ENCODE peak calls at places on chromosomes 7 and 10, in six cellular contexts. One of them, this sample, is unnamed.

GRCh38 chr7:32948202-32948601 is 9.0 kb upstream of the FKBP9 start:
- DNase-seq in HL-60: no peak
- DNase-seq in adrenal gland: no peak
- DNase-seq in foreskin fibroblast: no peak
- DNase-seq in OCI-LY7: peak
- DNase-seq in Peyer's patch: no peak
- DNase-seq in this sample: no peak

GRCh38 chr10:10927608-10928007 is 90.1 kb upstream of the CELF2 start:
- DNase-seq in HL-60: no peak
- DNase-seq in adrenal gland: no peak
- DNase-seq in foreskin fibroblast: no peak
- DNase-seq in OCI-LY7: no peak
- DNase-seq in Peyer's patch: no peak
- DNase-seq in this sample: no peak

GRCh38 chr10:120041807-120042545 is 149.4 kb downstream of the SEC23IP start:
- DNase-seq in HL-60: no peak
- DNase-seq in adrenal gland: no peak
- DNase-seq in foreskin fibroblast: no peak
- DNase-seq in OCI-LY7: no peak
- DNase-seq in Peyer's patch: no peak
- DNase-seq in this sample: no peak

GRCh38 chr7:128833148-128833938 is 3.1 kb downstream of the FLNC start:
- DNase-seq in HL-60: peak
- DNase-seq in adrenal gland: no peak
- DNase-seq in foreskin fibroblast: peak
- DNase-seq in OCI-LY7: no peak
- DNase-seq in Peyer's patch: no peak
- DNase-seq in this sample: peak

GRCh38 chr7:67947191-67947590 is 950.6 kb downstream of the TYW1 start:
- DNase-seq in HL-60: no peak
- DNase-seq in adrenal gland: no peak
- DNase-seq in foreskin fibroblast: no peak
- DNase-seq in OCI-LY7: no peak
- DNase-seq in Peyer's patch: no peak
- DNase-seq in this sample: no peak

GRCh38 chr7:98534493-98534892 is 82.6 kb upstream of the NPTX2 start:
- DNase-seq in HL-60: no peak
- DNase-seq in adrenal gland: no peak
- DNase-seq in foreskin fibroblast: no peak
- DNase-seq in OCI-LY7: no peak
- DNase-seq in Peyer's patch: no peak
- DNase-seq in this sample: no peak

GRCh38 chr7:8436965-8437364 is 3.6 kb downstream of the NXPH1 start:
- DNase-seq in HL-60: peak
- DNase-seq in adrenal gland: peak
- DNase-seq in foreskin fibroblast: peak
- DNase-seq in OCI-LY7: peak
- DNase-seq in Peyer's patch: peak
- DNase-seq in this sample: no peak

GRCh38 chr7:19991936-19992335 is 218.5 kb upstream of the TMEM196 start:
- DNase-seq in HL-60: no peak
- DNase-seq in adrenal gland: no peak
- DNase-seq in foreskin fibroblast: no peak
- DNase-seq in OCI-LY7: no peak
- DNase-seq in Peyer's patch: no peak
- DNase-seq in this sample: no peak

GRCh38 chr7:76302299-76303056 is at the start of gene HSPB1:
- DNase-seq in HL-60: peak
- DNase-seq in adrenal gland: peak
- DNase-seq in foreskin fibroblast: peak
- DNase-seq in OCI-LY7: peak
- DNase-seq in Peyer's patch: peak
- DNase-seq in this sample: peak

GRCh38 chr7:43847496-43847895 is 21.8 kb downstream of the MRPS24 start:
- DNase-seq in HL-60: no peak
- DNase-seq in adrenal gland: no peak
- DNase-seq in foreskin fibroblast: no peak
- DNase-seq in OCI-LY7: no peak
- DNase-seq in Peyer's patch: no peak
- DNase-seq in this sample: no peak

GRCh38 chr7:41232086-41232485 is 470.8 kb downstream of the INHBA start:
- DNase-seq in HL-60: no peak
- DNase-seq in adrenal gland: no peak
- DNase-seq in foreskin fibroblast: peak
- DNase-seq in OCI-LY7: no peak
- DNase-seq in Peyer's patch: no peak
- DNase-seq in this sample: peak

GRCh38 chr7:18671176-18671575 is 175.6 kb downstream of the HDAC9 start:
- DNase-seq in HL-60: no peak
- DNase-seq in adrenal gland: no peak
- DNase-seq in foreskin fibroblast: no peak
- DNase-seq in OCI-LY7: peak
- DNase-seq in Peyer's patch: no peak
- DNase-seq in this sample: no peak

GRCh38 chr7:30159698-30160143 is 24.9 kb downstream of the MTURN start:
- DNase-seq in HL-60: peak
- DNase-seq in adrenal gland: peak
- DNase-seq in foreskin fibroblast: peak
- DNase-seq in OCI-LY7: peak
- DNase-seq in Peyer's patch: no peak
- DNase-seq in this sample: no peak

GRCh38 chr7:76051840-76052239 is 3.9 kb downstream of the MDH2 start:
- DNase-seq in HL-60: no peak
- DNase-seq in adrenal gland: no peak
- DNase-seq in foreskin fibroblast: no peak
- DNase-seq in OCI-LY7: no peak
- DNase-seq in Peyer's patch: no peak
- DNase-seq in this sample: no peak

GRCh38 chr10:47449102-47449978 is 34.6 kb downstream of the ANXA8 start:
- DNase-seq in HL-60: peak
- DNase-seq in adrenal gland: no peak
- DNase-seq in foreskin fibroblast: no peak
- DNase-seq in OCI-LY7: peak
- DNase-seq in Peyer's patch: no peak
- DNase-seq in this sample: no peak

GRCh38 chr10:104123397-104123796 is 1.4 kb downstream of the SFR1 start:
- DNase-seq in HL-60: no peak
- DNase-seq in adrenal gland: no peak
- DNase-seq in foreskin fibroblast: peak
- DNase-seq in OCI-LY7: peak
- DNase-seq in Peyer's patch: no peak
- DNase-seq in this sample: peak

GRCh38 chr10:104521901-104522827 is 118.9 kb upstream of the SORCS3 start:
- DNase-seq in HL-60: no peak
- DNase-seq in adrenal gland: peak
- DNase-seq in foreskin fibroblast: no peak
- DNase-seq in OCI-LY7: no peak
- DNase-seq in Peyer's patch: no peak
- DNase-seq in this sample: no peak

GRCh38 chr10:119737827-119738226 is 12.0 kb downstream of the INPP5F start:
- DNase-seq in HL-60: no peak
- DNase-seq in adrenal gland: peak
- DNase-seq in foreskin fibroblast: peak
- DNase-seq in OCI-LY7: no peak
- DNase-seq in Peyer's patch: peak
- DNase-seq in this sample: peak

GRCh38 chr7:159039716-159040115 is 105.0 kb downstream of the VIPR2 start:
- DNase-seq in HL-60: no peak
- DNase-seq in adrenal gland: no peak
- DNase-seq in foreskin fibroblast: no peak
- DNase-seq in OCI-LY7: no peak
- DNase-seq in Peyer's patch: no peak
- DNase-seq in this sample: no peak

GRCh38 chr10:44960098-44960480 is 487 bp downstream of the RASSF4 start:
- DNase-seq in HL-60: no peak
- DNase-seq in adrenal gland: no peak
- DNase-seq in foreskin fibroblast: no peak
- DNase-seq in OCI-LY7: no peak
- DNase-seq in Peyer's patch: no peak
- DNase-seq in this sample: no peak

GRCh38 chr7:96303686-96304443 is 18.0 kb downstream of the SLC25A13 start:
- DNase-seq in HL-60: no peak
- DNase-seq in adrenal gland: no peak
- DNase-seq in foreskin fibroblast: peak
- DNase-seq in OCI-LY7: no peak
- DNase-seq in Peyer's patch: no peak
- DNase-seq in this sample: peak

GRCh38 chr10:99551158-99551557 is 18.4 kb downstream of the NKX2-3 start:
- DNase-seq in HL-60: no peak
- DNase-seq in adrenal gland: peak
- DNase-seq in foreskin fibroblast: peak
- DNase-seq in OCI-LY7: no peak
- DNase-seq in Peyer's patch: peak
- DNase-seq in this sample: no peak

GRCh38 chr7:84389242-84389641 is 194.7 kb upstream of the SEMA3A start:
- DNase-seq in HL-60: no peak
- DNase-seq in adrenal gland: no peak
- DNase-seq in foreskin fibroblast: no peak
- DNase-seq in OCI-LY7: peak
- DNase-seq in Peyer's patch: no peak
- DNase-seq in this sample: no peak

GRCh38 chr10:119538632-119539358 is 3.7 kb downstream of the RGS10 start:
- DNase-seq in HL-60: no peak
- DNase-seq in adrenal gland: no peak
- DNase-seq in foreskin fibroblast: no peak
- DNase-seq in OCI-LY7: peak
- DNase-seq in Peyer's patch: peak
- DNase-seq in this sample: no peak

GRCh38 chr10:104331208-104331838 is 6.9 kb downstream of the ITPRIP start:
- DNase-seq in HL-60: no peak
- DNase-seq in adrenal gland: no peak
- DNase-seq in foreskin fibroblast: peak
- DNase-seq in OCI-LY7: no peak
- DNase-seq in Peyer's patch: peak
- DNase-seq in this sample: peak

GRCh38 chr10:117552156-117552620 is 9.6 kb downstream of the EMX2 start:
- DNase-seq in HL-60: no peak
- DNase-seq in adrenal gland: no peak
- DNase-seq in foreskin fibroblast: peak
- DNase-seq in OCI-LY7: no peak
- DNase-seq in Peyer's patch: no peak
- DNase-seq in this sample: no peak
- H3K4me3 ChIP-seq in HL-60: no peak
- H3K4me3 ChIP-seq in adrenal gland: no peak
- H3K4me3 ChIP-seq in foreskin fibroblast: no peak
- H3K4me3 ChIP-seq in OCI-LY7: no peak
- H3K4me3 ChIP-seq in Peyer's patch: no peak
- H3K4me3 ChIP-seq in this sample: no peak

GRCh38 chr10:77501846-77502251 is 135.8 kb downstream of the KCNMA1 start:
- DNase-seq in HL-60: no peak
- DNase-seq in adrenal gland: no peak
- DNase-seq in foreskin fibroblast: no peak
- DNase-seq in OCI-LY7: no peak
- DNase-seq in Peyer's patch: no peak
- DNase-seq in this sample: no peak
- TF ChIP-seq CTCF in HL-60: no peak
- TF ChIP-seq CTCF in adrenal gland: no peak
- TF ChIP-seq CTCF in foreskin fibroblast: no peak
- TF ChIP-seq CTCF in OCI-LY7: no peak
- TF ChIP-seq CTCF in Peyer's patch: no peak
- TF ChIP-seq CTCF in this sample: no peak

DNA sequence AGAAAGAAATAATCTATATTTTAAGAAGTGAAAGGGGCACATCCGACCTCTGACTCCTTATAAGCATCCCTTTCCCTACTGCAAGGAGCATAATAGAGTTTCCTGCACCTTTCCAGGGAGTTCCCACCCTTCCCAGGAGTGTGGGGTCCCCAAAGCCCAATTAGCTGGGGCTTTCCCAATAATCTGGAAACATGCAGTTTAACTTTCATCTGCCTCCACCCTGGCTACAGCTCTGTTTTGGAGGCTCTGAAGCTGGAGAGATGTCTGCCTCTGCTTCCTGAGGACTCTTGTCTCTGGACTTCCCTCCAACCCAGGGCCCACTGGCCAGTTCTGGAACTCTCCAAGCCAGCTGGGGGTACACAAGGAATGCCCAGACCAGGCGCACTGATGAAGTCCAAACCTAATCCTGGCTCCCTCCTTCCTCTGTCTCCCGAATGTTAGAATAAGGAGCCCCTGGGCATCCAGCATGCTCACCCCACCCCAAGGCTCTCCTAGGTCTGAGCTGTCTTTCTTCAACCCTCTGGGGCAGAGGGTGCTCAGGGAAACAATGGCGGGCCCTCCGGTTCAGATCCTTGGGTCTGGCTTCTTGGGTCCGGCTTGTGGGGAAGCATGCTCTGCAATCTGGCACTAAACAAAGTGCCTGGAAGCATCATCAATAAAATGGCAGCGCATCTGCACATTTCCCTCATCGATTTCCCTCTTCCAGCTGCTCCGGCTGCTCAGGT is 13.4 kb downstream of the HOXA4 start:
- DNase-seq in HL-60: no peak
- DNase-seq in adrenal gland: no peak
- DNase-seq in foreskin fibroblast: no peak
- DNase-seq in OCI-LY7: no peak
- DNase-seq in Peyer's patch: no peak
- DNase-seq in this sample: peak
- H3K4me3 ChIP-seq in HL-60: no peak
- H3K4me3 ChIP-seq in adrenal gland: peak
- H3K4me3 ChIP-seq in foreskin fibroblast: no peak
- H3K4me3 ChIP-seq in OCI-LY7: no peak
- H3K4me3 ChIP-seq in Peyer's patch: peak
- H3K4me3 ChIP-seq in this sample: peak

GRCh38 chr10:14548474-14548873 is 217.8 kb upstream of the FRMD4A start:
- DNase-seq in HL-60: no peak
- DNase-seq in adrenal gland: no peak
- DNase-seq in foreskin fibroblast: no peak
- DNase-seq in OCI-LY7: no peak
- DNase-seq in Peyer's patch: no peak
- DNase-seq in this sample: no peak

GRCh38 chr10:14548970-14549369 is 218.2 kb upstream of the FRMD4A start:
- DNase-seq in HL-60: no peak
- DNase-seq in adrenal gland: no peak
- DNase-seq in foreskin fibroblast: no peak
- DNase-seq in OCI-LY7: no peak
- DNase-seq in Peyer's patch: no peak
- DNase-seq in this sample: no peak

GRCh38 chr10:14545827-14546226 is 215.1 kb upstream of the FRMD4A start:
- DNase-seq in HL-60: no peak
- DNase-seq in adrenal gland: no peak
- DNase-seq in foreskin fibroblast: peak
- DNase-seq in OCI-LY7: peak
- DNase-seq in Peyer's patch: no peak
- DNase-seq in this sample: peak

GRCh38 chr10:14549496-14549895 is 218.8 kb upstream of the FRMD4A start:
- DNase-seq in HL-60: no peak
- DNase-seq in adrenal gland: no peak
- DNase-seq in foreskin fibroblast: no peak
- DNase-seq in OCI-LY7: no peak
- DNase-seq in Peyer's patch: no peak
- DNase-seq in this sample: no peak

DNA sequence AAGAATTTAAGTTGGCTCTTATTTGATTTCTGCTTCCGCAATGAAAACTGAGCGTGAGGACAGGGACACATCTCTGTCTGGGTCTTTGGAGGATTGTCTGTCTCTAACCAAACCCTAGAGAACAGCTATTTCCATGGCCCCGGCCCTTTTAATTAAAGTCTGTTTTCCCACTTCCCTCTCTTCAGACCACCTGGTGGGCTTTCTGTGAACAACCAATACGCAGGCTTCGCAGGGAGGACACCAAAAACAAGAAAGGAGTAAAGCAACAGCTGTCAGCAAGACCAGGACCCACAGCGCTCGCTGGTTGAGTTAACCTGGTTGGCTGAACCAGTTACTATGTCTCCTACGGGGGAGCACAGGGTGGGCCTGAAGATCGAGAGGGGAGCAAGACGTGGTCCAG is 217.1 kb upstream of the FRMD4A start:
- DNase-seq in HL-60: no peak
- DNase-seq in adrenal gland: no peak
- DNase-seq in foreskin fibroblast: no peak
- DNase-seq in OCI-LY7: peak
- DNase-seq in Peyer's patch: no peak
- DNase-seq in this sample: no peak
- TF ChIP-seq CTCF in HL-60: no peak
- TF ChIP-seq CTCF in adrenal gland: no peak
- TF ChIP-seq CTCF in foreskin fibroblast: no peak
- TF ChIP-seq CTCF in OCI-LY7: peak
- TF ChIP-seq CTCF in Peyer's patch: no peak
- TF ChIP-seq CTCF in this sample: peak

This sample was measured in fibroblast of the aortic adventitia.